ENCODE peak calls at places on chromosomes 11 and 22, in nine cellular contexts. One of them, this sample, is unnamed.

GRCh38 chr11:63749624-63750023 is 19.0 kb downstream of the ZFTA start:
- DNase-seq in left ventricle myocardium inferior: no peak
- DNase-seq in activated naive CD4-positive, alpha-beta T cell treated with anti-CD3 and anti-CD28 coated beads, Interleukin-2, amount 10 ng/mL, durations not matched to agents 7 days and 5 days: no peak
- DNase-seq in right cardiac atrium: no peak
- DNase-seq in neural crest cell: no peak
- DNase-seq in activated T-cell treated with anti-CD3 and anti-CD28 coated beads, Interleukin-2, amount 50 U/mL, for 48 hours: no peak
- DNase-seq in stimulated activated CD4-positive, alpha-beta T cell treated with anti-CD3 and anti-CD28 coated beads, Interleukin-12 subunit alpha, Interleukin-12 subunit beta, amount 100 ng/mL, for 24 hours: no peak
- DNase-seq in spleen: no peak
- DNase-seq in neuronal stem cell: no peak
- DNase-seq in this sample: no peak

GRCh38 chr22:46203590-46203980 is 46.5 kb downstream of the CDPF1 start:
- DNase-seq in left ventricle myocardium inferior: no peak
- DNase-seq in activated naive CD4-positive, alpha-beta T cell treated with anti-CD3 and anti-CD28 coated beads, Interleukin-2, amount 10 ng/mL, durations not matched to agents 7 days and 5 days: no peak
- DNase-seq in right cardiac atrium: no peak
- DNase-seq in neural crest cell: no peak
- DNase-seq in activated T-cell treated with anti-CD3 and anti-CD28 coated beads, Interleukin-2, amount 50 U/mL, for 48 hours: no peak
- DNase-seq in stimulated activated CD4-positive, alpha-beta T cell treated with anti-CD3 and anti-CD28 coated beads, Interleukin-12 subunit alpha, Interleukin-12 subunit beta, amount 100 ng/mL, for 24 hours: no peak
- DNase-seq in spleen: no peak
- DNase-seq in neuronal stem cell: no peak
- DNase-seq in this sample: no peak

GRCh38 chr11:61516191-61516590 is 7.6 kb downstream of the LRRC10B start:
- DNase-seq in left ventricle myocardium inferior: no peak
- DNase-seq in activated naive CD4-positive, alpha-beta T cell treated with anti-CD3 and anti-CD28 coated beads, Interleukin-2, amount 10 ng/mL, durations not matched to agents 7 days and 5 days: peak; percentile 27
- DNase-seq in right cardiac atrium: no peak
- DNase-seq in neural crest cell: no peak
- DNase-seq in activated T-cell treated with anti-CD3 and anti-CD28 coated beads, Interleukin-2, amount 50 U/mL, for 48 hours: no peak
- DNase-seq in stimulated activated CD4-positive, alpha-beta T cell treated with anti-CD3 and anti-CD28 coated beads, Interleukin-12 subunit alpha, Interleukin-12 subunit beta, amount 100 ng/mL, for 24 hours: no peak
- DNase-seq in spleen: no peak
- DNase-seq in neuronal stem cell: no peak
- DNase-seq in this sample: no peak

GRCh38 chr22:38981005-38981658 is 1.0 kb upstream of the APOBEC3B start:
- DNase-seq in left ventricle myocardium inferior: no peak
- DNase-seq in activated naive CD4-positive, alpha-beta T cell treated with anti-CD3 and anti-CD28 coated beads, Interleukin-2, amount 10 ng/mL, durations not matched to agents 7 days and 5 days: no peak
- DNase-seq in right cardiac atrium: no peak
- DNase-seq in neural crest cell: no peak
- DNase-seq in activated T-cell treated with anti-CD3 and anti-CD28 coated beads, Interleukin-2, amount 50 U/mL, for 48 hours: no peak
- DNase-seq in stimulated activated CD4-positive, alpha-beta T cell treated with anti-CD3 and anti-CD28 coated beads, Interleukin-12 subunit alpha, Interleukin-12 subunit beta, amount 100 ng/mL, for 24 hours: no peak
- DNase-seq in spleen: no peak
- DNase-seq in neuronal stem cell: peak; percentile 26
- DNase-seq in this sample: peak; percentile 53

GRCh38 chr11:117187799-117188481 is 9.4 kb downstream of the SIDT2 start:
- DNase-seq in left ventricle myocardium inferior: no peak
- DNase-seq in activated naive CD4-positive, alpha-beta T cell treated with anti-CD3 and anti-CD28 coated beads, Interleukin-2, amount 10 ng/mL, durations not matched to agents 7 days and 5 days: no peak
- DNase-seq in right cardiac atrium: no peak
- DNase-seq in neural crest cell: no peak
- DNase-seq in activated T-cell treated with anti-CD3 and anti-CD28 coated beads, Interleukin-2, amount 50 U/mL, for 48 hours: no peak
- DNase-seq in stimulated activated CD4-positive, alpha-beta T cell treated with anti-CD3 and anti-CD28 coated beads, Interleukin-12 subunit alpha, Interleukin-12 subunit beta, amount 100 ng/mL, for 24 hours: no peak
- DNase-seq in spleen: no peak
- DNase-seq in neuronal stem cell: no peak
- DNase-seq in this sample: no peak

GRCh38 chr22:39117585-39118191 is 20.6 kb downstream of the APOBEC3H start:
- DNase-seq in left ventricle myocardium inferior: no peak
- DNase-seq in activated naive CD4-positive, alpha-beta T cell treated with anti-CD3 and anti-CD28 coated beads, Interleukin-2, amount 10 ng/mL, durations not matched to agents 7 days and 5 days: peak; percentile 87
- DNase-seq in right cardiac atrium: no peak
- DNase-seq in neural crest cell: peak; percentile 46
- DNase-seq in activated T-cell treated with anti-CD3 and anti-CD28 coated beads, Interleukin-2, amount 50 U/mL, for 48 hours: peak; percentile 83
- DNase-seq in stimulated activated CD4-positive, alpha-beta T cell treated with anti-CD3 and anti-CD28 coated beads, Interleukin-12 subunit alpha, Interleukin-12 subunit beta, amount 100 ng/mL, for 24 hours: peak; percentile 55
- DNase-seq in spleen: peak; percentile 83
- DNase-seq in neuronal stem cell: no peak
- DNase-seq in this sample: no peak

GRCh38 chr11:68680541-68681231 is 3.7 kb upstream of the GAL start:
- DNase-seq in left ventricle myocardium inferior: no peak
- DNase-seq in activated naive CD4-positive, alpha-beta T cell treated with anti-CD3 and anti-CD28 coated beads, Interleukin-2, amount 10 ng/mL, durations not matched to agents 7 days and 5 days: peak; percentile 7
- DNase-seq in right cardiac atrium: no peak
- DNase-seq in neural crest cell: no peak
- DNase-seq in activated T-cell treated with anti-CD3 and anti-CD28 coated beads, Interleukin-2, amount 50 U/mL, for 48 hours: no peak
- DNase-seq in stimulated activated CD4-positive, alpha-beta T cell treated with anti-CD3 and anti-CD28 coated beads, Interleukin-12 subunit alpha, Interleukin-12 subunit beta, amount 100 ng/mL, for 24 hours: no peak
- DNase-seq in spleen: no peak
- DNase-seq in neuronal stem cell: no peak
- DNase-seq in this sample: no peak

GRCh38 chr11:73152861-73153483 is 10.9 kb upstream of the FCHSD2 start:
- DNase-seq in left ventricle myocardium inferior: no peak
- DNase-seq in activated naive CD4-positive, alpha-beta T cell treated with anti-CD3 and anti-CD28 coated beads, Interleukin-2, amount 10 ng/mL, durations not matched to agents 7 days and 5 days: peak; percentile 84
- DNase-seq in right cardiac atrium: no peak
- DNase-seq in neural crest cell: no peak
- DNase-seq in activated T-cell treated with anti-CD3 and anti-CD28 coated beads, Interleukin-2, amount 50 U/mL, for 48 hours: peak; percentile 50
- DNase-seq in stimulated activated CD4-positive, alpha-beta T cell treated with anti-CD3 and anti-CD28 coated beads, Interleukin-12 subunit alpha, Interleukin-12 subunit beta, amount 100 ng/mL, for 24 hours: no peak
- DNase-seq in spleen: peak; percentile 91
- DNase-seq in neuronal stem cell: no peak
- DNase-seq in this sample: no peak

GRCh38 chr11:2100361-2101170 is 38.6 kb downstream of the IGF2 start:
- DNase-seq in left ventricle myocardium inferior: peak; percentile 65
- DNase-seq in activated naive CD4-positive, alpha-beta T cell treated with anti-CD3 and anti-CD28 coated beads, Interleukin-2, amount 10 ng/mL, durations not matched to agents 7 days and 5 days: peak; percentile 53
- DNase-seq in right cardiac atrium: peak; percentile 66
- DNase-seq in neural crest cell: no peak
- DNase-seq in activated T-cell treated with anti-CD3 and anti-CD28 coated beads, Interleukin-2, amount 50 U/mL, for 48 hours: no peak
- DNase-seq in stimulated activated CD4-positive, alpha-beta T cell treated with anti-CD3 and anti-CD28 coated beads, Interleukin-12 subunit alpha, Interleukin-12 subunit beta, amount 100 ng/mL, for 24 hours: no peak
- DNase-seq in spleen: peak; percentile 84
- DNase-seq in neuronal stem cell: no peak
- DNase-seq in this sample: no peak

GRCh38 chr11:108221401-108221800 is 1.0 kb downstream of the NPAT start:
- DNase-seq in left ventricle myocardium inferior: no peak
- DNase-seq in activated naive CD4-positive, alpha-beta T cell treated with anti-CD3 and anti-CD28 coated beads, Interleukin-2, amount 10 ng/mL, durations not matched to agents 7 days and 5 days: no peak
- DNase-seq in right cardiac atrium: no peak
- DNase-seq in neural crest cell: no peak
- DNase-seq in activated T-cell treated with anti-CD3 and anti-CD28 coated beads, Interleukin-2, amount 50 U/mL, for 48 hours: no peak
- DNase-seq in stimulated activated CD4-positive, alpha-beta T cell treated with anti-CD3 and anti-CD28 coated beads, Interleukin-12 subunit alpha, Interleukin-12 subunit beta, amount 100 ng/mL, for 24 hours: no peak
- DNase-seq in spleen: no peak
- DNase-seq in neuronal stem cell: no peak
- DNase-seq in this sample: no peak

GRCh38 chr11:6799402-6799801 is at the start of gene OR6A2:
- DNase-seq in left ventricle myocardium inferior: no peak
- DNase-seq in activated naive CD4-positive, alpha-beta T cell treated with anti-CD3 and anti-CD28 coated beads, Interleukin-2, amount 10 ng/mL, durations not matched to agents 7 days and 5 days: no peak
- DNase-seq in right cardiac atrium: no peak
- DNase-seq in neural crest cell: no peak
- DNase-seq in activated T-cell treated with anti-CD3 and anti-CD28 coated beads, Interleukin-2, amount 50 U/mL, for 48 hours: no peak
- DNase-seq in stimulated activated CD4-positive, alpha-beta T cell treated with anti-CD3 and anti-CD28 coated beads, Interleukin-12 subunit alpha, Interleukin-12 subunit beta, amount 100 ng/mL, for 24 hours: no peak
- DNase-seq in spleen: no peak
- DNase-seq in neuronal stem cell: no peak
- DNase-seq in this sample: no peak

GRCh38 chr11:110097459-110098012 is 4.3 kb downstream of the ZC3H12C start:
- DNase-seq in left ventricle myocardium inferior: no peak
- DNase-seq in activated naive CD4-positive, alpha-beta T cell treated with anti-CD3 and anti-CD28 coated beads, Interleukin-2, amount 10 ng/mL, durations not matched to agents 7 days and 5 days: no peak
- DNase-seq in right cardiac atrium: no peak
- DNase-seq in neural crest cell: no peak
- DNase-seq in activated T-cell treated with anti-CD3 and anti-CD28 coated beads, Interleukin-2, amount 50 U/mL, for 48 hours: no peak
- DNase-seq in stimulated activated CD4-positive, alpha-beta T cell treated with anti-CD3 and anti-CD28 coated beads, Interleukin-12 subunit alpha, Interleukin-12 subunit beta, amount 100 ng/mL, for 24 hours: no peak
- DNase-seq in spleen: no peak
- DNase-seq in neuronal stem cell: no peak
- DNase-seq in this sample: no peak

GRCh38 chr11:353315-353857 is 15.9 kb upstream of the B4GALNT4 start:
- DNase-seq in left ventricle myocardium inferior: peak; percentile 88
- DNase-seq in activated naive CD4-positive, alpha-beta T cell treated with anti-CD3 and anti-CD28 coated beads, Interleukin-2, amount 10 ng/mL, durations not matched to agents 7 days and 5 days: peak; percentile 17
- DNase-seq in right cardiac atrium: peak; percentile 93
- DNase-seq in neural crest cell: no peak
- DNase-seq in activated T-cell treated with anti-CD3 and anti-CD28 coated beads, Interleukin-2, amount 50 U/mL, for 48 hours: no peak
- DNase-seq in stimulated activated CD4-positive, alpha-beta T cell treated with anti-CD3 and anti-CD28 coated beads, Interleukin-12 subunit alpha, Interleukin-12 subunit beta, amount 100 ng/mL, for 24 hours: no peak
- DNase-seq in spleen: peak; percentile 83
- DNase-seq in neuronal stem cell: no peak
- DNase-seq in this sample: no peak

GRCh38 chr22:37240240-37240940 is 3.7 kb downstream of the RAC2 start:
- DNase-seq in left ventricle myocardium inferior: no peak
- DNase-seq in activated naive CD4-positive, alpha-beta T cell treated with anti-CD3 and anti-CD28 coated beads, Interleukin-2, amount 10 ng/mL, durations not matched to agents 7 days and 5 days: no peak
- DNase-seq in right cardiac atrium: no peak
- DNase-seq in neural crest cell: no peak
- DNase-seq in activated T-cell treated with anti-CD3 and anti-CD28 coated beads, Interleukin-2, amount 50 U/mL, for 48 hours: peak; percentile 20
- DNase-seq in stimulated activated CD4-positive, alpha-beta T cell treated with anti-CD3 and anti-CD28 coated beads, Interleukin-12 subunit alpha, Interleukin-12 subunit beta, amount 100 ng/mL, for 24 hours: no peak
- DNase-seq in spleen: peak; percentile 62
- DNase-seq in neuronal stem cell: no peak
- DNase-seq in this sample: no peak

GRCh38 chr11:62137881-62138629 is 14.2 kb downstream of the INCENP start:
- DNase-seq in left ventricle myocardium inferior: no peak
- DNase-seq in activated naive CD4-positive, alpha-beta T cell treated with anti-CD3 and anti-CD28 coated beads, Interleukin-2, amount 10 ng/mL, durations not matched to agents 7 days and 5 days: no peak
- DNase-seq in right cardiac atrium: no peak
- DNase-seq in neural crest cell: no peak
- DNase-seq in activated T-cell treated with anti-CD3 and anti-CD28 coated beads, Interleukin-2, amount 50 U/mL, for 48 hours: no peak
- DNase-seq in stimulated activated CD4-positive, alpha-beta T cell treated with anti-CD3 and anti-CD28 coated beads, Interleukin-12 subunit alpha, Interleukin-12 subunit beta, amount 100 ng/mL, for 24 hours: no peak
- DNase-seq in spleen: no peak
- DNase-seq in neuronal stem cell: no peak
- DNase-seq in this sample: no peak

GRCh38 chr11:44159848-44160721 is 64.6 kb downstream of the EXT2 start:
- DNase-seq in left ventricle myocardium inferior: no peak
- DNase-seq in activated naive CD4-positive, alpha-beta T cell treated with anti-CD3 and anti-CD28 coated beads, Interleukin-2, amount 10 ng/mL, durations not matched to agents 7 days and 5 days: no peak
- DNase-seq in right cardiac atrium: no peak
- DNase-seq in neural crest cell: no peak
- DNase-seq in activated T-cell treated with anti-CD3 and anti-CD28 coated beads, Interleukin-2, amount 50 U/mL, for 48 hours: no peak
- DNase-seq in stimulated activated CD4-positive, alpha-beta T cell treated with anti-CD3 and anti-CD28 coated beads, Interleukin-12 subunit alpha, Interleukin-12 subunit beta, amount 100 ng/mL, for 24 hours: no peak
- DNase-seq in spleen: no peak
- DNase-seq in neuronal stem cell: no peak
- DNase-seq in this sample: no peak

GRCh38 chr11:118786657-118787056 is 4.3 kb downstream of the DDX6 start:
- DNase-seq in left ventricle myocardium inferior: no peak
- DNase-seq in activated naive CD4-positive, alpha-beta T cell treated with anti-CD3 and anti-CD28 coated beads, Interleukin-2, amount 10 ng/mL, durations not matched to agents 7 days and 5 days: no peak
- DNase-seq in right cardiac atrium: no peak
- DNase-seq in neural crest cell: no peak
- DNase-seq in activated T-cell treated with anti-CD3 and anti-CD28 coated beads, Interleukin-2, amount 50 U/mL, for 48 hours: no peak
- DNase-seq in stimulated activated CD4-positive, alpha-beta T cell treated with anti-CD3 and anti-CD28 coated beads, Interleukin-12 subunit alpha, Interleukin-12 subunit beta, amount 100 ng/mL, for 24 hours: no peak
- DNase-seq in spleen: no peak
- DNase-seq in neuronal stem cell: no peak
- DNase-seq in this sample: no peak

GRCh38 chr11:26950260-26950719 is 43.6 kb upstream of the FIBIN start:
- DNase-seq in left ventricle myocardium inferior: no peak
- DNase-seq in activated naive CD4-positive, alpha-beta T cell treated with anti-CD3 and anti-CD28 coated beads, Interleukin-2, amount 10 ng/mL, durations not matched to agents 7 days and 5 days: no peak
- DNase-seq in right cardiac atrium: no peak
- DNase-seq in neural crest cell: no peak
- DNase-seq in activated T-cell treated with anti-CD3 and anti-CD28 coated beads, Interleukin-2, amount 50 U/mL, for 48 hours: no peak
- DNase-seq in stimulated activated CD4-positive, alpha-beta T cell treated with anti-CD3 and anti-CD28 coated beads, Interleukin-12 subunit alpha, Interleukin-12 subunit beta, amount 100 ng/mL, for 24 hours: no peak
- DNase-seq in spleen: no peak
- DNase-seq in neuronal stem cell: no peak
- DNase-seq in this sample: no peak

GRCh38 chr22:44972363-44973083 is 37.3 kb downstream of the PHF21B start:
- DNase-seq in left ventricle myocardium inferior: no peak
- DNase-seq in activated naive CD4-positive, alpha-beta T cell treated with anti-CD3 and anti-CD28 coated beads, Interleukin-2, amount 10 ng/mL, durations not matched to agents 7 days and 5 days: no peak
- DNase-seq in right cardiac atrium: peak; percentile 25
- DNase-seq in neural crest cell: no peak
- DNase-seq in activated T-cell treated with anti-CD3 and anti-CD28 coated beads, Interleukin-2, amount 50 U/mL, for 48 hours: no peak
- DNase-seq in stimulated activated CD4-positive, alpha-beta T cell treated with anti-CD3 and anti-CD28 coated beads, Interleukin-12 subunit alpha, Interleukin-12 subunit beta, amount 100 ng/mL, for 24 hours: no peak
- DNase-seq in spleen: no peak
- DNase-seq in neuronal stem cell: no peak
- DNase-seq in this sample: no peak

GRCh38 chr11:76736773-76737495 is 46.2 kb upstream of the TSKU start:
- DNase-seq in left ventricle myocardium inferior: no peak
- DNase-seq in activated naive CD4-positive, alpha-beta T cell treated with anti-CD3 and anti-CD28 coated beads, Interleukin-2, amount 10 ng/mL, durations not matched to agents 7 days and 5 days: no peak
- DNase-seq in right cardiac atrium: no peak
- DNase-seq in neural crest cell: no peak
- DNase-seq in activated T-cell treated with anti-CD3 and anti-CD28 coated beads, Interleukin-2, amount 50 U/mL, for 48 hours: no peak
- DNase-seq in stimulated activated CD4-positive, alpha-beta T cell treated with anti-CD3 and anti-CD28 coated beads, Interleukin-12 subunit alpha, Interleukin-12 subunit beta, amount 100 ng/mL, for 24 hours: no peak
- DNase-seq in spleen: no peak
- DNase-seq in neuronal stem cell: no peak
- DNase-seq in this sample: no peak

GRCh38 chr22:43823353-43823908 is 11.3 kb upstream of the EFCAB6 start:
- DNase-seq in left ventricle myocardium inferior: no peak
- DNase-seq in activated naive CD4-positive, alpha-beta T cell treated with anti-CD3 and anti-CD28 coated beads, Interleukin-2, amount 10 ng/mL, durations not matched to agents 7 days and 5 days: no peak
- DNase-seq in right cardiac atrium: no peak
- DNase-seq in neural crest cell: no peak
- DNase-seq in activated T-cell treated with anti-CD3 and anti-CD28 coated beads, Interleukin-2, amount 50 U/mL, for 48 hours: no peak
- DNase-seq in stimulated activated CD4-positive, alpha-beta T cell treated with anti-CD3 and anti-CD28 coated beads, Interleukin-12 subunit alpha, Interleukin-12 subunit beta, amount 100 ng/mL, for 24 hours: no peak
- DNase-seq in spleen: no peak
- DNase-seq in neuronal stem cell: no peak
- DNase-seq in this sample: no peak

GRCh38 chr11:606245-606644 is 9.5 kb downstream of the IRF7 start:
- DNase-seq in left ventricle myocardium inferior: peak; percentile 77
- DNase-seq in activated naive CD4-positive, alpha-beta T cell treated with anti-CD3 and anti-CD28 coated beads, Interleukin-2, amount 10 ng/mL, durations not matched to agents 7 days and 5 days: no peak
- DNase-seq in right cardiac atrium: peak; percentile 73
- DNase-seq in neural crest cell: no peak
- DNase-seq in activated T-cell treated with anti-CD3 and anti-CD28 coated beads, Interleukin-2, amount 50 U/mL, for 48 hours: no peak
- DNase-seq in stimulated activated CD4-positive, alpha-beta T cell treated with anti-CD3 and anti-CD28 coated beads, Interleukin-12 subunit alpha, Interleukin-12 subunit beta, amount 100 ng/mL, for 24 hours: no peak
- DNase-seq in spleen: no peak
- DNase-seq in neuronal stem cell: no peak
- DNase-seq in this sample: no peak

GRCh38 chr11:125083312-125084056 is 20.4 kb downstream of the SLC37A2 start:
- DNase-seq in left ventricle myocardium inferior: no peak
- DNase-seq in activated naive CD4-positive, alpha-beta T cell treated with anti-CD3 and anti-CD28 coated beads, Interleukin-2, amount 10 ng/mL, durations not matched to agents 7 days and 5 days: no peak
- DNase-seq in right cardiac atrium: no peak
- DNase-seq in neural crest cell: no peak
- DNase-seq in activated T-cell treated with anti-CD3 and anti-CD28 coated beads, Interleukin-2, amount 50 U/mL, for 48 hours: no peak
- DNase-seq in stimulated activated CD4-positive, alpha-beta T cell treated with anti-CD3 and anti-CD28 coated beads, Interleukin-12 subunit alpha, Interleukin-12 subunit beta, amount 100 ng/mL, for 24 hours: no peak
- DNase-seq in spleen: no peak
- DNase-seq in neuronal stem cell: no peak
- DNase-seq in this sample: no peak

GRCh38 chr11:73383249-73384126 is 7.3 kb downstream of the RELT start:
- DNase-seq in left ventricle myocardium inferior: no peak
- DNase-seq in activated naive CD4-positive, alpha-beta T cell treated with anti-CD3 and anti-CD28 coated beads, Interleukin-2, amount 10 ng/mL, durations not matched to agents 7 days and 5 days: no peak
- DNase-seq in right cardiac atrium: no peak
- DNase-seq in neural crest cell: no peak
- DNase-seq in activated T-cell treated with anti-CD3 and anti-CD28 coated beads, Interleukin-2, amount 50 U/mL, for 48 hours: no peak
- DNase-seq in stimulated activated CD4-positive, alpha-beta T cell treated with anti-CD3 and anti-CD28 coated beads, Interleukin-12 subunit alpha, Interleukin-12 subunit beta, amount 100 ng/mL, for 24 hours: no peak
- DNase-seq in spleen: no peak
- DNase-seq in neuronal stem cell: no peak
- DNase-seq in this sample: no peak

GRCh38 chr11:46026616-46027293 is 94.5 kb downstream of the PHF21A start:
- DNase-seq in left ventricle myocardium inferior: no peak
- DNase-seq in activated naive CD4-positive, alpha-beta T cell treated with anti-CD3 and anti-CD28 coated beads, Interleukin-2, amount 10 ng/mL, durations not matched to agents 7 days and 5 days: no peak
- DNase-seq in right cardiac atrium: no peak
- DNase-seq in neural crest cell: no peak
- DNase-seq in activated T-cell treated with anti-CD3 and anti-CD28 coated beads, Interleukin-2, amount 50 U/mL, for 48 hours: no peak
- DNase-seq in stimulated activated CD4-positive, alpha-beta T cell treated with anti-CD3 and anti-CD28 coated beads, Interleukin-12 subunit alpha, Interleukin-12 subunit beta, amount 100 ng/mL, for 24 hours: no peak
- DNase-seq in spleen: no peak
- DNase-seq in neuronal stem cell: no peak
- DNase-seq in this sample: no peak

GRCh38 chr11:28674432-28675076 is 566.4 kb downstream of the METTL15 start:
- DNase-seq in left ventricle myocardium inferior: no peak
- DNase-seq in activated naive CD4-positive, alpha-beta T cell treated with anti-CD3 and anti-CD28 coated beads, Interleukin-2, amount 10 ng/mL, durations not matched to agents 7 days and 5 days: no peak
- DNase-seq in right cardiac atrium: no peak
- DNase-seq in neural crest cell: peak; percentile 5
- DNase-seq in activated T-cell treated with anti-CD3 and anti-CD28 coated beads, Interleukin-2, amount 50 U/mL, for 48 hours: no peak
- DNase-seq in stimulated activated CD4-positive, alpha-beta T cell treated with anti-CD3 and anti-CD28 coated beads, Interleukin-12 subunit alpha, Interleukin-12 subunit beta, amount 100 ng/mL, for 24 hours: no peak
- DNase-seq in spleen: no peak
- DNase-seq in neuronal stem cell: peak; percentile 12
- DNase-seq in this sample: no peak

GRCh38 chr22:25765016-25765367 is 23.0 kb downstream of the MYO18B start:
- DNase-seq in left ventricle myocardium inferior: no peak
- DNase-seq in activated naive CD4-positive, alpha-beta T cell treated with anti-CD3 and anti-CD28 coated beads, Interleukin-2, amount 10 ng/mL, durations not matched to agents 7 days and 5 days: no peak
- DNase-seq in right cardiac atrium: no peak
- DNase-seq in neural crest cell: no peak
- DNase-seq in activated T-cell treated with anti-CD3 and anti-CD28 coated beads, Interleukin-2, amount 50 U/mL, for 48 hours: no peak
- DNase-seq in stimulated activated CD4-positive, alpha-beta T cell treated with anti-CD3 and anti-CD28 coated beads, Interleukin-12 subunit alpha, Interleukin-12 subunit beta, amount 100 ng/mL, for 24 hours: no peak
- DNase-seq in spleen: no peak
- DNase-seq in neuronal stem cell: no peak
- DNase-seq in this sample: no peak

GRCh38 chr11:36026315-36026968 is 82.6 kb downstream of the LDLRAD3 start:
- DNase-seq in left ventricle myocardium inferior: no peak
- DNase-seq in activated naive CD4-positive, alpha-beta T cell treated with anti-CD3 and anti-CD28 coated beads, Interleukin-2, amount 10 ng/mL, durations not matched to agents 7 days and 5 days: no peak
- DNase-seq in right cardiac atrium: no peak
- DNase-seq in neural crest cell: no peak
- DNase-seq in activated T-cell treated with anti-CD3 and anti-CD28 coated beads, Interleukin-2, amount 50 U/mL, for 48 hours: no peak
- DNase-seq in stimulated activated CD4-positive, alpha-beta T cell treated with anti-CD3 and anti-CD28 coated beads, Interleukin-12 subunit alpha, Interleukin-12 subunit beta, amount 100 ng/mL, for 24 hours: no peak
- DNase-seq in spleen: no peak
- DNase-seq in neuronal stem cell: no peak
- DNase-seq in this sample: no peak

GRCh38 chr11:108369064-108369463 is 98.3 kb downstream of the C11orf65 start:
- DNase-seq in left ventricle myocardium inferior: no peak
- DNase-seq in activated naive CD4-positive, alpha-beta T cell treated with anti-CD3 and anti-CD28 coated beads, Interleukin-2, amount 10 ng/mL, durations not matched to agents 7 days and 5 days: no peak
- DNase-seq in right cardiac atrium: peak; percentile 16
- DNase-seq in neural crest cell: no peak
- DNase-seq in activated T-cell treated with anti-CD3 and anti-CD28 coated beads, Interleukin-2, amount 50 U/mL, for 48 hours: no peak
- DNase-seq in stimulated activated CD4-positive, alpha-beta T cell treated with anti-CD3 and anti-CD28 coated beads, Interleukin-12 subunit alpha, Interleukin-12 subunit beta, amount 100 ng/mL, for 24 hours: no peak
- DNase-seq in spleen: no peak
- DNase-seq in neuronal stem cell: no peak
- DNase-seq in this sample: no peak

GRCh38 chr11:119666463-119667131 is 62.4 kb downstream of the NECTIN1 start:
- DNase-seq in left ventricle myocardium inferior: peak; percentile 81
- DNase-seq in activated naive CD4-positive, alpha-beta T cell treated with anti-CD3 and anti-CD28 coated beads, Interleukin-2, amount 10 ng/mL, durations not matched to agents 7 days and 5 days: peak; percentile 66
- DNase-seq in right cardiac atrium: peak; percentile 76
- DNase-seq in neural crest cell: peak; percentile 82
- DNase-seq in activated T-cell treated with anti-CD3 and anti-CD28 coated beads, Interleukin-2, amount 50 U/mL, for 48 hours: peak; percentile 79
- DNase-seq in stimulated activated CD4-positive, alpha-beta T cell treated with anti-CD3 and anti-CD28 coated beads, Interleukin-12 subunit alpha, Interleukin-12 subunit beta, amount 100 ng/mL, for 24 hours: peak; percentile 35
- DNase-seq in spleen: peak; percentile 92
- DNase-seq in neuronal stem cell: peak; percentile 75
- DNase-seq in this sample: peak; percentile 95

GRCh38 chr11:16160146-16160545 is 196.2 kb downstream of the SOX6 start:
- DNase-seq in left ventricle myocardium inferior: no peak
- DNase-seq in activated naive CD4-positive, alpha-beta T cell treated with anti-CD3 and anti-CD28 coated beads, Interleukin-2, amount 10 ng/mL, durations not matched to agents 7 days and 5 days: no peak
- DNase-seq in right cardiac atrium: no peak
- DNase-seq in neural crest cell: no peak
- DNase-seq in activated T-cell treated with anti-CD3 and anti-CD28 coated beads, Interleukin-2, amount 50 U/mL, for 48 hours: no peak
- DNase-seq in stimulated activated CD4-positive, alpha-beta T cell treated with anti-CD3 and anti-CD28 coated beads, Interleukin-12 subunit alpha, Interleukin-12 subunit beta, amount 100 ng/mL, for 24 hours: no peak
- DNase-seq in spleen: no peak
- DNase-seq in neuronal stem cell: no peak
- DNase-seq in this sample: no peak